ENCODE peak calls at places on chromosomes 4 and X, in eight cellular contexts. A is psoas muscle; E is suprapubic skin; S is effector memory CD8-positive, alpha-beta T cell; O is D341Med; N is GM06990; M is GM03348; B is fibroblast of lung. Z is an unnamed sample.

GRCh38 chr4:8419222-8420041 is 21.1 kb downstream of the ACOX3 start:
- DNase-seq in M (no peak), N (no peak), B (peak), E (no peak), O (no peak), S (no peak), A (no peak), Z (peak)

GRCh38 chr4:1412376-1413220 is 6.4 kb upstream of the NKX1-1 start:
- DNase-seq in N (no peak), M (no peak), O (peak), S (no peak), B (no peak), E (no peak), A (no peak), Z (no peak)

GRCh38 chr4:103429283-103429682 is 231.1 kb upstream of the CENPE start:
- DNase-seq in N (peak), O (peak), A (no peak), S (no peak), M (no peak), E (no peak), B (no peak), Z (no peak)

GRCh38 chr4:52643846-52644245 is 15.3 kb downstream of the USP46 start:
- DNase-seq in E (peak), N (peak), O (no peak), S (no peak), B (peak), M (peak), A (peak), Z (peak)

GRCh38 chr4:17898553-17898952 is 87.8 kb downstream of the NCAPG start:
- DNase-seq in A (no peak), N (no peak), S (no peak), B (no peak), M (no peak), O (no peak), E (no peak), Z (no peak)

GRCh38 chr4:83009529-83009928 is 1.1 kb downstream of the LIN54 start:
- DNase-seq in A (no peak), M (no peak), S (no peak), B (peak), O (no peak), E (no peak), N (no peak), Z (peak)

GRCh38 chrX:17082831-17083230 is 136.4 kb downstream of the REPS2 start:
- DNase-seq in B (peak), E (no peak), M (no peak), S (no peak), N (no peak), O (peak), A (no peak), Z (no peak)

GRCh38 chr4:14864365-14864762 is 137.9 kb upstream of the CPEB2 start:
- DNase-seq in E (no peak), S (no peak), B (no peak), N (no peak), O (no peak), M (no peak), A (no peak), Z (no peak)

GRCh38 chr4:140755811-140756291 is 334 bp downstream of the TBC1D9 start:
- DNase-seq in A (peak), S (no peak), O (peak), N (peak), M (peak), E (peak), B (peak), Z (peak)

GRCh38 chrX:139691493-139691842 is 16.5 kb downstream of the MCF2 start:
- DNase-seq in A (no peak), S (no peak), B (no peak), M (peak), E (no peak), O (no peak), N (peak), Z (peak)

GRCh38 chr4:9962611-9963314 is 58.5 kb downstream of the SLC2A9 start:
- DNase-seq in N (no peak), B (no peak), O (no peak), E (no peak), M (no peak), S (no peak), A (no peak), Z (no peak)

GRCh38 chr4:1011022-1011694 is at the start of gene FGFRL1:
- DNase-seq in O (peak), S (peak), A (peak), E (peak), M (peak), B (peak), N (peak), Z (peak)

GRCh38 chrX:56794831-56795230 is 65.8 kb downstream of the NBDY start:
- DNase-seq in A (no peak), B (no peak), S (no peak), M (no peak), O (no peak), E (peak), N (no peak), Z (no peak)

GRCh38 chr4:122652379-122652778 is 31.5 kb upstream of the IL21 start:
- DNase-seq in B (peak), A (no peak), S (peak), O (peak), M (peak), E (no peak), N (no peak), Z (peak)

GRCh38 chr4:78155616-78156105 is 98.5 kb downstream of the FRAS1 start:
- DNase-seq in O (no peak), E (no peak), A (no peak), M (no peak), S (no peak), B (peak), N (no peak), Z (no peak)

GRCh38 chrX:1507511-1508463 is 29.2 kb downstream of the P2RY8 start:
- DNase-seq in N (peak), B (no peak), E (peak), O (no peak), M (no peak), A (no peak), S (peak), Z (no peak)

GRCh38 chr4:83128235-83128929 is 13.9 kb upstream of the PLAC8 start:
- DNase-seq in O (no peak), N (no peak), M (peak), A (no peak), B (peak), E (no peak), S (no peak), Z (peak)

GRCh38 chrX:72540318-72540717 is 32.3 kb downstream of the HDAC8 start:
- DNase-seq in B (peak), E (no peak), N (no peak), O (no peak), A (no peak), M (peak), S (no peak), Z (peak)

GRCh38 chrX:154350429-154351182 is 23.8 kb downstream of the FLNA start:
- DNase-seq in E (no peak), B (no peak), N (no peak), S (peak), M (no peak), A (peak), O (no peak), Z (no peak)

GRCh38 chrX:78383594-78383993 is 56.2 kb upstream of the CYSLTR1 start:
- DNase-seq in E (no peak), N (no peak), S (no peak), A (no peak), M (no peak), B (no peak), O (no peak), Z (no peak)

GRCh38 chrX:138794285-138794684 is 82.8 kb upstream of the FGF13 start:
- DNase-seq in O (no peak), M (no peak), S (no peak), A (no peak), B (no peak), E (no peak), N (no peak), Z (no peak)

GRCh38 chrX:72273718-72274117 is 3.3 kb downstream of the RPS4X start:
- DNase-seq in N (no peak), S (no peak), O (no peak), A (no peak), B (no peak), M (no peak), E (no peak), Z (no peak)

GRCh38 chrX:96575011-96575410 is 109.6 kb upstream of the DIAPH2 start:
- DNase-seq in E (no peak), M (no peak), N (no peak), A (no peak), O (no peak), S (no peak), B (no peak), Z (no peak)

GRCh38 chrX:15749642-15750610 is 11.9 kb downstream of the CA5B start:
- DNase-seq in O (no peak), N (no peak), S (peak), A (no peak), E (no peak), M (peak), B (peak), Z (peak)

GRCh38 chrX:126551725-126552312 is 795 bp downstream of the DCAF12L1 start:
- DNase-seq in B (no peak), O (no peak), A (no peak), E (no peak), M (no peak), S (no peak), N (no peak), Z (no peak)

GRCh38 chr4:152499322-152499721 is 36.6 kb downstream of the FBXW7 start:
- DNase-seq in B (no peak), N (no peak), M (no peak), O (no peak), A (no peak), E (no peak), S (no peak), Z (no peak)

GRCh38 chrX:115330498-115331138 is 41.1 kb downstream of the LUZP4 start:
- DNase-seq in M (peak), S (no peak), N (peak), O (peak), B (peak), A (peak), E (no peak), Z (peak)

GRCh38 chr4:80492761-80493160 is 157.2 kb downstream of the CFAP299 start:
- DNase-seq in M (no peak), B (no peak), O (no peak), S (peak), N (no peak), E (no peak), A (no peak), Z (no peak)

GRCh38 chrX:147962476-147962875 is 18.7 kb upstream of the FMR1NB start:
- DNase-seq in B (no peak), O (no peak), E (no peak), S (no peak), A (no peak), N (no peak), M (no peak), Z (no peak)

GRCh38 chr4:80266267-80266901 is at the start of gene FGF5:
- DNase-seq in B (peak), A (peak), E (peak), N (peak), O (peak), S (no peak), M (peak), Z (peak)